ENCODE peak calls at places on chromosomes 4 and X, in four cellular contexts. Z is dorsolateral prefrontal cortex, S is neural progenitor cell, Q is HCT116. X is an unnamed sample.

GRCh38 chr4:70996014-70996353 is 2.5 kb downstream of the DCK start:
- DNase-seq in Z (no peak), Q (no peak), S (no peak), X (no peak)

GRCh38 chr4:71333960-71334951 is 4.6 kb upstream of the SLC4A4 start:
- DNase-seq in Z (no peak), Q (no peak), S (no peak), X (no peak)

GRCh38 chrX:34810364-34810763 is 132.2 kb upstream of the FAM47B start:
- DNase-seq in S (no peak), Q (no peak), Z (no peak), X (no peak)

GRCh38 chr4:993111-994029 is at the start of gene SLC26A1:
- DNase-seq in Q (no peak), Z (no peak), S (no peak), X (no peak)

GRCh38 chr4:10028910-10029309 is 7.6 kb upstream of the SLC2A9 start:
- DNase-seq in S (no peak), Z (no peak), Q (no peak), X (no peak)

GRCh38 chr4:130210871-130211270 is 1114.9 kb downstream of the C4orf33 start:
- DNase-seq in S (no peak), Q (peak), Z (no peak), X (no peak)

GRCh38 chr4:47372561-47372960 is 90.9 kb downstream of the COMMD8 start:
- DNase-seq in Q (no peak), S (no peak), Z (no peak), X (no peak)

GRCh38 chr4:11297201-11297600 is 131.5 kb downstream of the HS3ST1 start:
- DNase-seq in S (no peak), Z (no peak), Q (peak), X (no peak)

GRCh38 chr4:186724861-186725419 is 1.3 kb upstream of the FAT1 start:
- DNase-seq in Z (no peak), S (peak), Q (no peak), X (no peak)

GRCh38 chrX:51851507-51852085 is 41.8 kb upstream of the MAGED1 start:
- DNase-seq in S (no peak), Q (no peak), Z (no peak), X (no peak)

GRCh38 chr4:42396361-42397255 is 680 bp upstream of the SHISA3 start:
- DNase-seq in Q (no peak), S (peak), Z (no peak), X (no peak)

GRCh38 chr4:67587156-67587555 is 28.6 kb downstream of the STAP1 start:
- DNase-seq in Z (no peak), Q (no peak), S (no peak), X (no peak)

GRCh38 chrX:142156567-142156966 is 48.5 kb downstream of the MAGEC2 start:
- DNase-seq in Z (no peak), Q (no peak), S (peak), X (no peak)

GRCh38 chrX:107744868-107745267 is 30.7 kb downstream of the TSC22D3 start:
- DNase-seq in S (no peak), Q (no peak), Z (no peak), X (no peak)

GRCh38 chr4:108425988-108426387 is 194.4 kb upstream of the RPL34 start:
- DNase-seq in Z (no peak), S (no peak), Q (no peak), X (no peak)

GRCh38 chr4:8910822-8911310 is 39.2 kb upstream of the HMX1 start:
- DNase-seq in S (no peak), Q (no peak), Z (no peak), X (peak)

GRCh38 chr4:102552781-102553180 is 51.6 kb downstream of the NFKB1 start:
- DNase-seq in S (no peak), Q (no peak), Z (no peak), X (no peak)

GRCh38 chr4:183118585-183118984 is 19.5 kb downstream of the WWC2 start:
- DNase-seq in S (peak), Z (no peak), Q (no peak), X (no peak)

GRCh38 chrX:107716045-107716684 is 59.4 kb downstream of the TSC22D3 start:
- DNase-seq in S (peak), Q (no peak), Z (no peak), X (no peak)

GRCh38 chrX:119693996-119694451 is 1.1 kb upstream of the SEPTIN6 start:
- DNase-seq in Q (no peak), Z (no peak), S (peak), X (no peak)

GRCh38 chrX:119693032-119693995 is at the start of gene SEPTIN6:
- DNase-seq in Q (peak), S (peak), Z (peak), X (peak)

GRCh38 chrX:119695535-119696050 is 2.6 kb upstream of the SEPTIN6 start:
- DNase-seq in Z (no peak), S (no peak), Q (no peak), X (no peak)

GRCh38 chrX:119696251-119696890 is 3.4 kb upstream of the SEPTIN6 start:
- DNase-seq in S (no peak), Z (no peak), Q (no peak), X (no peak)

GRCh38 chrX:119694601-119695534 is 1.9 kb upstream of the SEPTIN6 start:
- DNase-seq in Q (no peak), Z (no peak), S (peak), X (no peak)
- TF ChIP-seq CTCF in Q (no peak), Z (no peak), S (no peak), X (no peak)

GRCh38 chrX:106208154-106208553 is 40.0 kb downstream of the PWWP3B start:
- DNase-seq in Z (no peak), S (no peak), Q (no peak), X (no peak)

GRCh38 chrX:106201502-106202178 is 33.5 kb downstream of the PWWP3B start:
- DNase-seq in S (peak), Q (no peak), Z (no peak), X (no peak)

DNA sequence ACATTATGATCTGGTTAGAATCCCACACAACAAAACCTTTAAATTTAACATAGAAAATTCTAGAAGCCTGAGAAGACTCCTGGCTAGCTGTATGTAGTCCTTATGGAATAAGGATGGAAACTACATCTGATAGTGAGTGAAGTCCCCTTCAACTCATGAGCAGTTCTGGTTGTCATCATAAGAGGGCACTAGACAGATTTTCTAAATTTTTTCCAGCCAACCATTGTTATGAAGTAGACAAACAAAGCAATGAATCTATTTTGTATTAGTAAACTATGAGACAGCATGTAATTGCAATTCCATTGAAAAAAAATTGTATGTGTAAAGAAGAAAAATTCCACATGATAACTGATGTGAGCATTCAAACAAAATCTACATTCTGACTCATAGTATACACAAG is 35.2 kb downstream of the PWWP3B start:
- DNase-seq in Q (no peak), Z (no peak), S (no peak), X (no peak)
- TF ChIP-seq CTCF in Q (peak), Z (no peak), S (no peak), X (no peak)

DNA sequence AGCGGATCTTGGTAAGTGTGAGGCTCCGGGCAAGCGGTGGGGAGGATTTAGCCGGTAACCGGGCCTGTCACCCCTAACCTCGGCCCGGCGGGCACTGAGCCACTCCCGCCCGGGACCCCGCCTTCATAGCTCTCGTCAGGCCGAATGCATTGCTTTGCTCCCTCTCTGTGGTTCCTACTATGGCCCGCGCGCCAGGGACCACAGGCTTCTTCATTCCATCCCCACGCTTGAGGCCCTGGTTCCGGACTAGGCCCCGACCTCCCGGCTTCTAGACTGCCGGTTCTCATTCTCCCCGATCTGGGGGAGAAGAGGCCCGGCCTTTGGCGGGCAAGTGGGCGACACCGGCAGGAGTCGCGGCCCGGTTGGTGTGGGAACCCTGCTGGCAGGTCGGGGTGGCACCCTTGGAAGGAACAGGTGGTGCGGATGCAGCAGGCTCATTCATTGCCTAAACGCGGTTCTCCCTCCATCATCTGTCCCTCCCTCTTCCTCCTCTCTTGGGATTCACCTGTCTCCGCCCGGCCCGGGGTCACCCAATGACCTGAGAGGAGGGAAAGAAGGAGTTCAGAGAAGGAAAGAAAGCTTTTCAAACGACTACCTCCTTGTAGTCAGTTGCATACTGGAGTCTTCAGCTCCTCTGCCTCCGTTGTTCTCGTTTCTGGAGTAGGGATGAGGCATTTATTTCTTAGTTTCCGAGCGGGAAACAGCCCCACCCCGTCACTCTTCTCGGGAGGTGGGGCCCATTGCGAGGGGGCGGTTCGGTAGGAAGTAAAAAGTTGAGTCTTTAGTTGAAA is at the start of gene NDUFC1:
- DNase-seq in Z (no peak), Q (no peak), S (peak), X (peak)
- TF ChIP-seq CTCF in Z (no peak), Q (no peak), S (peak), X (no peak)

GRCh38 chr4:41232406-41232805 is 18.1 kb upstream of the APBB2 start:
- DNase-seq in S (no peak), Q (no peak), Z (no peak), X (no peak)
- TF ChIP-seq CTCF in S (no peak), Q (peak), Z (no peak), X (no peak)

X was measured in osteocyte.